ENCODE peak calls at places on chromosomes 7 and 10, in ten cellular contexts. E, K, X, N, W, B, H, I, T and D are unnamed samples.

GRCh38 chr7:128841171-128841690 is 11.0 kb downstream of the FLNC start:
- DNase-seq in H (no peak), B (no peak), K (no peak), T (no peak), N (no peak), W (peak), E (no peak), I (peak), X (no peak), D (no peak)

GRCh38 chr7:36045275-36045674 is 107.8 kb upstream of the EEPD1 start:
- DNase-seq in W (no peak), T (no peak), I (peak), N (no peak), H (no peak), B (no peak), K (no peak), X (no peak), E (no peak), D (no peak)

GRCh38 chr10:12645449-12645848 is 296.1 kb downstream of the CAMK1D start:
- DNase-seq in N (no peak), K (no peak), E (no peak), X (no peak), W (no peak), H (no peak), I (no peak), T (no peak), B (no peak), D (no peak)

GRCh38 chr7:143898810-143899209 is 3.2 kb downstream of the TCAF1 start:
- DNase-seq in N (no peak), B (no peak), E (no peak), I (no peak), X (no peak), T (no peak), K (no peak), W (no peak), H (no peak), D (no peak)

GRCh38 chr7:2231992-2232765 is 566 bp downstream of the MAD1L1 start:
- DNase-seq in K (peak), T (no peak), H (no peak), W (no peak), E (no peak), B (no peak), I (no peak), X (peak), N (peak), D (peak)

GRCh38 chr10:45514283-45515270 is 140.6 kb downstream of the ALOX5 start:
- DNase-seq in B (peak), H (no peak), X (no peak), T (no peak), K (no peak), E (no peak), I (peak), W (peak), N (no peak), D (no peak)

GRCh38 chr10:129968020-129968861 is 4.2 kb upstream of the EBF3 start:
- DNase-seq in K (no peak), I (no peak), W (no peak), N (peak), H (no peak), T (no peak), B (no peak), E (no peak), X (no peak), D (no peak)

GRCh38 chr7:29386196-29386765 is 177.4 kb upstream of the PRR15 start:
- DNase-seq in N (no peak), W (no peak), X (no peak), T (no peak), H (no peak), B (no peak), I (no peak), K (no peak), E (no peak), D (no peak)

GRCh38 chr7:92461027-92462003 is 14.0 kb downstream of the GATAD1 start:
- DNase-seq in H (no peak), T (peak), W (peak), K (peak), E (peak), X (peak), B (no peak), I (no peak), N (peak), D (no peak)

GRCh38 chr10:58897708-58898107 is 278.7 kb upstream of the PHYHIPL start:
- DNase-seq in E (no peak), I (no peak), B (no peak), X (no peak), H (no peak), K (no peak), N (no peak), T (no peak), W (no peak), D (no peak)

GRCh38 chr7:138679793-138680192 is 21.4 kb downstream of the SVOPL start:
- DNase-seq in B (no peak), I (no peak), W (no peak), X (no peak), K (no peak), T (no peak), N (no peak), H (no peak), E (no peak), D (no peak)

GRCh38 chr7:50988465-50988864 is 205.8 kb upstream of the GRB10 start:
- DNase-seq in T (no peak), B (no peak), I (no peak), K (no peak), H (no peak), X (no peak), W (no peak), N (no peak), E (no peak), D (no peak)

GRCh38 chr7:108079291-108080057 is 50.7 kb downstream of the LAMB4 start:
- DNase-seq in B (no peak), X (peak), H (no peak), E (no peak), N (no peak), I (no peak), K (no peak), W (peak), T (peak), D (no peak)

GRCh38 chr10:79293841-79294705 is 53.2 kb upstream of the PPIF start:
- DNase-seq in K (no peak), H (no peak), W (peak), I (no peak), B (no peak), E (no peak), N (no peak), X (no peak), T (peak), D (no peak)

DNA sequence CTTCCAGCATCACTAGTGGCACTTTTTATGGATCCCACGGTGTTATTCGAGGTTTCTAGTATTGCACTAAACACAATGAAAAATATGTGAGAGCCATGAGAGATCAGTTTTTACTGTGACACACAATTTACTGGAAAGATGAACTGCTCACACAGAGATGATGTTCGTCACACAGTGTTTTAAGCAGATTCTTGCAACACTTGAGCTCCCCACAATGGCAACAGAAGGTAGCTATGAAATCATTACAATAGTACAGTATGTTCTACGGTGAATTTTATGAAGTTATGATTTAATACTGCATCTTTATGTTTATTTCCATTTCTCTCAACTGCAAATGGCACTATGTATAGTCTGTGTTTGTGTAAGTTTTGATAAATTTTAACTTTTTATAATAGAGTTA is 27.4 kb upstream of the ENTPD1 start:
- DNase-seq in K (no peak), E (no peak), W (peak), B (no peak), X (no peak), N (no peak), T (peak), I (no peak), H (no peak), D (no peak)
- TF ChIP-seq CTCF in K (no peak), E (no peak), W (no peak), B (no peak), X (no peak), N (no peak), T (no peak), I (no peak), H (no peak), D (no peak)

DNA sequence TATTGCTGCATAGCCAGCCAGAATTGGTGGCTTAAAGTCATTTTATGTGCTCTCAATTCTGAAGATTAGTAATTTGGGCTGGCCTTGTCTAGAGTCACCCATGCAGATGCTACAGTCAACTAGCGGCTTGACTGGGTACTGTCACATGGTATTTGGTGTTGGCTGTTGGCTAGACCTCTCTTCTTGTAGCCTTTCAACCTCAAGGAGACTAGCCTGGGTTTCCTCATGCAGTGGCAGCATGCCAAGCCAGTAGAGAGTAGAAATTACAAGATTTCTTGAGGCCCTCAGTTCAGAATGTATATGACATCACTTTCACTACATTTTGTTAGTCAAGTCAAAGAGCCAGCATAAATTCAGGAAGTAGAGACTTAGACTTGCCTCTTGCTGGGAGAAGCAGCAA is 3.7 kb upstream of the ZNF800 start:
- DNase-seq in B (no peak), T (no peak), W (peak), E (no peak), I (no peak), N (no peak), H (no peak), X (no peak), K (no peak), D (no peak)
- TF ChIP-seq CTCF in B (no peak), T (no peak), W (peak), E (peak), I (no peak), N (no peak), H (no peak), X (no peak), K (no peak), D (peak)

GRCh38 chr7:116461500-116461899 is 38.0 kb upstream of the CAV2 start:
- DNase-seq in H (no peak), B (no peak), W (no peak), X (no peak), E (no peak), T (no peak), N (no peak), I (no peak), K (no peak), D (no peak)
- TF ChIP-seq CTCF in H (no peak), B (no peak), W (no peak), X (no peak), E (no peak), T (no peak), N (no peak), I (no peak), K (peak), D (no peak)

DNA sequence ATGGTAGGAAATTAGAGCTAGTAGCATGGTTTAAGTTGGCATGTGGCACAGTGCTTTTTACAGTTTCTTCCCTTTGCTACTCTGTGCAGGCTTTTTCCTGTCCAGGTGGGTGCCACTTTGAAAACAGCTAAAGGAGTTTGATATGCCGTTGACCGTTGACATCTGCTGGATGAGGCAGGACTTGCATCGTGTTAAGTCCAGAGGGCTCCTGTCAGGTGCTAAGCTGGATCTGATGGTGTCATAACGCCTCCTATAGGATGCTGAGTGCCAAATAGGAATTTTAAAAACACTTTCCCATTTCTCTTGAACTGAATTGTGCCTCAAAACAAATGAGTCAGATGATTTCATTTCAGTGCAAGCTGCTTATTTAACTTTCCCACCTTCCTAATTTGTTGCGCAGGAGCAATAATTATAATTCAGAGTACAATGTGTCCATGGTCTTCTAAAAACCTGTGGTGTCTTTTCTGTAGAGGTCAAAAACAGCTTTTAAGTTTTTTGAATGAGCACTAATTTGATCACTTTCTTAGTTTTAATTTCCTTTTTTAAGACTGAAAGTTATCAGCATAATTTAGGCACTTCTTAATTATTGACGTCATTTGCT is 178.3 kb downstream of the CDCA7L start:
- DNase-seq in T (peak), K (peak), W (peak), N (peak), E (peak), B (no peak), X (peak), H (no peak), I (no peak), D (peak)
- TF ChIP-seq CTCF in T (peak), K (peak), W (peak), N (peak), E (peak), B (peak), X (peak), H (peak), I (peak), D (peak)